ENCODE peak calls at places on chromosomes 7 and 10, in ten cellular contexts. I is HAP-1, F is tibial artery, C is fibroblast of the aortic adventitia, X is fibroblast of the conjunctiva, E is sigmoid colon, N is left colon, V is lower lobe of right lung, T is hippocampal formation, L is ureter. Z is an unnamed sample.

GRCh38 chr10:21535494-21535818 is 1.4 kb downstream of the MLLT10 start:
- DNase-seq in I (no peak), F (no peak), C (no peak), X (no peak), E (no peak), N (no peak), V (no peak), T (no peak), L (no peak), Z (no peak)

GRCh38 chr7:41169307-41169706 is 533.6 kb downstream of the INHBA start:
- DNase-seq in I (no peak), F (no peak), C (no peak), X (no peak), E (no peak), N (no peak), V (no peak), T (no peak), L (no peak), Z (no peak)

GRCh38 chr7:141410353-141410752 is 140.9 kb upstream of the AGK start:
- DNase-seq in I (no peak), F (no peak), C (no peak), X (no peak), E (no peak), N (no peak), V (no peak), T (no peak), L (no peak), Z (no peak)

GRCh38 chr10:113849946-113850345 is 3.9 kb downstream of the DCLRE1A start:
- DNase-seq in I (no peak), F (no peak), C (no peak), X (no peak), E (no peak), N (no peak), V (no peak), T (no peak), L (no peak), Z (no peak)

GRCh38 chr7:4244635-4245034 is 437.5 kb upstream of the FOXK1 start:
- DNase-seq in I (no peak), F (peak), C (no peak), X (no peak), E (no peak), N (no peak), V (no peak), T (no peak), L (no peak), Z (no peak)

GRCh38 chr10:56472978-56473377 is 111.9 kb upstream of the ZWINT start:
- DNase-seq in I (no peak), F (no peak), C (no peak), X (no peak), E (no peak), N (no peak), V (no peak), T (no peak), L (no peak), Z (no peak)

GRCh38 chr10:30529373-30529998 is 95.5 kb downstream of the MAP3K8 start:
- DNase-seq in I (no peak), F (peak), C (no peak), X (no peak), E (peak), N (peak), V (peak), T (peak), L (peak), Z (no peak)

GRCh38 chr10:124160176-124160575 is 66.8 kb upstream of the CHST15 start:
- DNase-seq in I (no peak), F (no peak), C (no peak), X (no peak), E (peak), N (no peak), V (no peak), T (no peak), L (no peak), Z (no peak)

GRCh38 chr7:30201921-30202320 is 67.1 kb downstream of the MTURN start:
- DNase-seq in I (no peak), F (no peak), C (no peak), X (no peak), E (no peak), N (no peak), V (no peak), T (no peak), L (no peak), Z (no peak)

GRCh38 chr10:44926771-44927751 is 15.9 kb downstream of the TMEM72 start:
- DNase-seq in I (no peak), F (peak), C (peak), X (no peak), E (peak), N (no peak), V (no peak), T (no peak), L (no peak), Z (no peak)

GRCh38 chr10:97821308-97822038 is 28.2 kb upstream of the GOLGA7B start:
- DNase-seq in I (no peak), F (no peak), C (no peak), X (no peak), E (no peak), N (no peak), V (no peak), T (no peak), L (no peak), Z (no peak)

GRCh38 chr10:4082851-4083250 is 297.8 kb upstream of the KLF6 start:
- DNase-seq in I (no peak), F (no peak), C (peak), X (no peak), E (no peak), N (no peak), V (no peak), T (no peak), L (no peak), Z (no peak)

GRCh38 chr7:46932656-46933424 is 649.1 kb downstream of the TNS3 start:
- DNase-seq in I (no peak), F (peak), C (peak), X (peak), E (peak), N (peak), V (no peak), T (no peak), L (peak), Z (peak)

GRCh38 chr7:111708072-111708471 is 145.8 kb upstream of the IMMP2L start:
- DNase-seq in I (no peak), F (no peak), C (peak), X (peak), E (no peak), N (no peak), V (no peak), T (no peak), L (no peak), Z (peak)

GRCh38 chr7:6250364-6250833 is 22.0 kb downstream of the CYTH3 start:
- DNase-seq in I (no peak), F (no peak), C (no peak), X (no peak), E (no peak), N (no peak), V (no peak), T (no peak), L (no peak), Z (no peak)

GRCh38 chr10:37734971-37735370 is 122.4 kb downstream of the ZNF248 start:
- DNase-seq in I (no peak), F (no peak), C (peak), X (no peak), E (no peak), N (no peak), V (no peak), T (no peak), L (no peak), Z (peak)

GRCh38 chr10:51706225-51706624 is 6.8 kb upstream of the CSTF2T start:
- DNase-seq in I (no peak), F (peak), C (peak), X (peak), E (peak), N (peak), V (no peak), T (no peak), L (peak), Z (peak)

GRCh38 chr10:88261152-88261551 is 322.0 kb downstream of the RNLS start:
- DNase-seq in I (no peak), F (no peak), C (no peak), X (no peak), E (no peak), N (no peak), V (no peak), T (no peak), L (no peak), Z (no peak)

GRCh38 chr10:86655173-86655540 is 810 bp downstream of the OPN4 start:
- DNase-seq in I (no peak), F (peak), C (no peak), X (no peak), E (peak), N (no peak), V (peak), T (no peak), L (no peak), Z (no peak)

GRCh38 chr7:107593025-107593410 is 13.0 kb downstream of the BCAP29 start:
- DNase-seq in I (no peak), F (no peak), C (no peak), X (no peak), E (no peak), N (no peak), V (no peak), T (no peak), L (no peak), Z (no peak)

GRCh38 chr10:122795924-122796323 is 49.7 kb downstream of the CUZD1 start:
- DNase-seq in I (no peak), F (no peak), C (no peak), X (no peak), E (no peak), N (no peak), V (no peak), T (no peak), L (no peak), Z (no peak)

GRCh38 chr7:158394936-158395335 is 192.7 kb downstream of the PTPRN2 start:
- DNase-seq in I (peak), F (no peak), C (no peak), X (no peak), E (no peak), N (no peak), V (peak), T (no peak), L (no peak), Z (no peak)

GRCh38 chr10:12350167-12350872 is 973 bp downstream of the CAMK1D start:
- DNase-seq in I (peak), F (peak), C (peak), X (no peak), E (peak), N (peak), V (peak), T (no peak), L (peak), Z (no peak)

GRCh38 chr7:107007892-107008287 is 36.6 kb upstream of the PRKAR2B start:
- DNase-seq in I (no peak), F (no peak), C (no peak), X (no peak), E (no peak), N (no peak), V (no peak), T (no peak), L (no peak), Z (no peak)

GRCh38 chr7:135717686-135718085 is 10.3 kb downstream of the SLC13A4 start:
- DNase-seq in I (no peak), F (no peak), C (no peak), X (no peak), E (no peak), N (no peak), V (no peak), T (no peak), L (no peak), Z (no peak)

GRCh38 chr7:151113344-151114150 is 27.3 kb downstream of the AGAP3 start:
- DNase-seq in I (no peak), F (no peak), C (peak), X (no peak), E (no peak), N (no peak), V (peak), T (no peak), L (no peak), Z (no peak)

GRCh38 chr10:96017227-96017687 is 26.1 kb upstream of the CCNJ start:
- DNase-seq in I (peak), F (no peak), C (peak), X (peak), E (no peak), N (no peak), V (no peak), T (peak), L (no peak), Z (peak)

GRCh38 chr7:11166051-11166450 is 192.4 kb downstream of the PHF14 start:
- DNase-seq in I (no peak), F (no peak), C (no peak), X (no peak), E (no peak), N (no peak), V (no peak), T (no peak), L (no peak), Z (no peak)

GRCh38 chr7:70775570-70776156 is 356.3 kb upstream of the GALNT17 start:
- DNase-seq in I (no peak), F (no peak), C (peak), X (no peak), E (no peak), N (no peak), V (no peak), T (no peak), L (no peak), Z (no peak)

GRCh38 chr10:130022501-130023299 is 58.6 kb upstream of the EBF3 start:
- DNase-seq in I (peak), F (no peak), C (peak), X (peak), E (no peak), N (no peak), V (no peak), T (no peak), L (no peak), Z (peak)

GRCh38 chr10:133388973-133389818 is 4.8 kb upstream of the MTG1 start:
- DNase-seq in I (no peak), F (no peak), C (no peak), X (no peak), E (peak), N (no peak), V (peak), T (no peak), L (no peak), Z (no peak)

GRCh38 chr10:110426294-110427153 is 71.2 kb upstream of the DUSP5 start:
- DNase-seq in I (no peak), F (no peak), C (peak), X (peak), E (no peak), N (no peak), V (no peak), T (no peak), L (no peak), Z (no peak)

GRCh38 chr10:14489522-14490177 is 158.9 kb upstream of the FRMD4A start:
- DNase-seq in I (no peak), F (no peak), C (no peak), X (no peak), E (no peak), N (no peak), V (no peak), T (no peak), L (no peak), Z (no peak)

GRCh38 chr7:28329616-28330373 is 82.5 kb upstream of the CREB5 start:
- DNase-seq in I (no peak), F (no peak), C (peak), X (peak), E (no peak), N (no peak), V (no peak), T (no peak), L (no peak), Z (no peak)

GRCh38 chr7:135692055-135692454 is 29.7 kb downstream of the STMP1 start:
- DNase-seq in I (no peak), F (no peak), C (no peak), X (no peak), E (no peak), N (no peak), V (no peak), T (no peak), L (no peak), Z (no peak)

Z was measured in HS-5.